ENCODE peak calls at places on chromosomes 3 and 15, in five cellular contexts. U is HL-60, W is HTR-8/SVneo, R is NCI-H1092 treated with DMSO at 0.1 percent for 48 hours, H is kidney tubule cell. S is an unnamed sample.
A peak's percentile ranks its signal among the peaks of the same experiment; 100 is the strongest.

GRCh38 chr15:79004336-79004735 is 59.5 kb upstream of the CTSH start:
- DNase-seq in W (peak; percentile 90), H (peak; percentile 89), U (peak; percentile 89), R (no peak), S (no peak)

GRCh38 chr3:170572665-170573253 is 13.1 kb downstream of the SLC7A14 start:
- DNase-seq in R (no peak), H (peak; percentile 72), W (peak; percentile 51), U (no peak), S (no peak)

GRCh38 chr3:4823986-4824947 is 155.0 kb upstream of the BHLHE40 start:
- DNase-seq in W (no peak), H (peak; percentile 55), R (no peak), U (no peak), S (no peak)

GRCh38 chr15:45129651-45130129 is at the start of the genes DUOX1 and DUOXA1:
- DNase-seq in U (no peak), W (no peak), R (no peak), H (no peak), S (no peak)

GRCh38 chr3:157093096-157093495 is 66.9 kb downstream of the CCNL1 start:
- DNase-seq in W (no peak), U (no peak), R (no peak), H (no peak), S (no peak)

GRCh38 chr3:197811343-197811742 is 20.3 kb downstream of the LRCH3 start:
- DNase-seq in U (no peak), H (no peak), W (no peak), R (no peak), S (no peak)

GRCh38 chr15:69311319-69311721 is 12.6 kb downstream of the PAQR5 start:
- DNase-seq in U (no peak), W (no peak), R (no peak), H (peak; percentile 80), S (no peak)

GRCh38 chr3:181614878-181615277 is 96.8 kb upstream of the SOX2 start:
- DNase-seq in H (no peak), W (no peak), R (no peak), U (no peak), S (no peak)

GRCh38 chr3:70261283-70261682 is 51.2 kb downstream of the MDFIC2 start:
- DNase-seq in R (no peak), U (no peak), H (peak; percentile 68), W (no peak), S (no peak)

GRCh38 chr3:43394071-43394501 is 107.7 kb downstream of the SNRK start:
- DNase-seq in U (no peak), R (no peak), H (no peak), W (no peak), S (no peak)

GRCh38 chr15:57097246-57097645 is 178.8 kb downstream of the TCF12 start:
- DNase-seq in H (no peak), R (no peak), U (no peak), W (no peak), S (no peak)

GRCh38 chr3:106130384-106131084 is 261.7 kb upstream of the CBLB start:
- DNase-seq in H (peak; percentile 65), W (peak; percentile 44), U (no peak), R (no peak), S (no peak)

GRCh38 chr3:141523615-141524375 is 37.0 kb downstream of the RASA2 start:
- DNase-seq in W (no peak), U (no peak), R (no peak), H (no peak), S (no peak)

GRCh38 chr3:144407290-144407689 is 435.7 kb downstream of the DIPK2A start:
- DNase-seq in W (no peak), H (no peak), U (no peak), R (no peak), S (no peak)

GRCh38 chr3:42819351-42819965 is 10.2 kb downstream of the ACKR2 start:
- DNase-seq in H (peak; percentile 48), U (no peak), R (peak; percentile 95), W (no peak), S (no peak)

GRCh38 chr15:29094711-29095110 is 174.9 kb downstream of the NSMCE3 start:
- DNase-seq in U (no peak), W (no peak), H (no peak), R (no peak), S (no peak)

GRCh38 chr3:162034368-162034767 is 537.8 kb downstream of the OTOL1 start:
- DNase-seq in W (no peak), R (no peak), H (peak; percentile 38), U (no peak), S (no peak)

GRCh38 chr15:43330780-43331086 is 360 bp upstream of the LCMT2 start:
- DNase-seq in H (no peak), W (no peak), U (no peak), R (no peak), S (no peak)

GRCh38 chr3:193791041-193792032 is 198.3 kb downstream of the OPA1 start:
- DNase-seq in W (no peak), U (no peak), R (no peak), H (peak; percentile 57), S (no peak)